ENCODE peak calls at places on chromosomes 1 and 21, in seven cellular contexts. C, T, H, E, V, R and F are unnamed samples.

GRCh38 chr1:148307583-148308185 is 155.6 kb upstream of the NBPF11 start:
- DNase-seq in C (no peak), T (no peak), H (no peak), E (no peak), V (no peak), R (peak; percentile 63), F (no peak)

GRCh38 chr1:212536586-212536985 is 72.0 kb upstream of the ATF3 start:
- DNase-seq in C (no peak), T (no peak), H (no peak), E (no peak), V (no peak), R (no peak), F (no peak)

GRCh38 chr1:115062542-115063004 is 26.7 kb downstream of the TSPAN2 start:
- DNase-seq in C (no peak), T (peak; percentile 83), H (no peak), E (peak; percentile 61), V (no peak), R (no peak), F (peak; percentile 86)

GRCh38 chr1:4375812-4376211 is 278.6 kb upstream of the AJAP1 start:
- DNase-seq in C (no peak), T (no peak), H (no peak), E (no peak), V (no peak), R (no peak), F (peak; percentile 54)

GRCh38 chr1:233025156-233025555 is 74.7 kb downstream of the NTPCR start:
- DNase-seq in C (no peak), T (peak; percentile 28), H (no peak), E (peak; percentile 72), V (peak; percentile 64), R (peak; percentile 58), F (peak; percentile 23)

GRCh38 chr1:202798792-202799331 is 9.4 kb downstream of the KDM5B start:
- DNase-seq in C (no peak), T (no peak), H (no peak), E (no peak), V (no peak), R (no peak), F (no peak)

GRCh38 chr1:44714944-44715571 is 15.9 kb downstream of the RNU5D-1 start:
- DNase-seq in C (peak; percentile 15), T (peak; percentile 76), H (peak; percentile 80), E (peak; percentile 60), V (peak; percentile 75), R (peak; percentile 82), F (peak; percentile 69)

GRCh38 chr1:224707849-224708725 is 92.0 kb downstream of the CNIH3 start:
- DNase-seq in C (no peak), T (no peak), H (peak; percentile 82), E (no peak), V (no peak), R (no peak), F (peak; percentile 75)

GRCh38 chr1:5754817-5755551 is 237.2 kb downstream of the NPHP4 start:
- DNase-seq in C (no peak), T (no peak), H (no peak), E (no peak), V (no peak), R (no peak), F (no peak)

GRCh38 chr1:109314805-109315204 is 8.0 kb upstream of the MYBPHL start:
- DNase-seq in C (no peak), T (no peak), H (peak; percentile 65), E (no peak), V (no peak), R (no peak), F (peak; percentile 10)

GRCh38 chr1:214506972-214507431 is 44.4 kb downstream of the PTPN14 start:
- DNase-seq in C (no peak), T (peak; percentile 93), H (no peak), E (peak; percentile 52), V (peak; percentile 52), R (no peak), F (no peak)

GRCh38 chr1:223233410-223234163 is 90.5 kb upstream of the TLR5 start:
- DNase-seq in C (no peak), T (peak; percentile 58), H (peak; percentile 69), E (no peak), V (no peak), R (no peak), F (peak; percentile 90)

GRCh38 chr1:186626533-186626932 is 53.7 kb downstream of the PTGS2 start:
- DNase-seq in C (no peak), T (no peak), H (no peak), E (no peak), V (no peak), R (no peak), F (no peak)

GRCh38 chr21:41755934-41756773 is 10.7 kb downstream of the RIPK4 start:
- DNase-seq in C (no peak), T (no peak), H (no peak), E (no peak), V (no peak), R (no peak), F (no peak)